ENCODE peak calls at places on chromosome 3, in five cellular contexts. Q, D, Z, G and J are unnamed samples.

GRCh38 chr3:110165753-110166152 is 828.4 kb upstream of the DPPA4 start:
- DNase-seq in Z (no peak), Q (no peak), G (no peak), D (peak; percentile 21), J (no peak)

GRCh38 chr3:132605374-132605792 is 8.3 kb downstream of the ACKR4 start:
- DNase-seq in G (peak; percentile 13), Z (no peak), D (no peak), Q (no peak), J (no peak)

GRCh38 chr3:141690366-141691072 is 47.6 kb upstream of the RNF7 start:
- DNase-seq in G (no peak), Q (no peak), Z (no peak), D (no peak), J (no peak)

GRCh38 chr3:130711885-130712284 is 34.7 kb downstream of the PIK3R4 start:
- DNase-seq in Q (no peak), D (no peak), Z (no peak), G (no peak), J (no peak)

GRCh38 chr3:127226946-127227842 is 34.3 kb downstream of the PRR23E start:
- DNase-seq in Q (no peak), D (peak; percentile 36), G (no peak), Z (peak; percentile 34), J (no peak)

GRCh38 chr3:180070925-180071324 is 34.2 kb upstream of the PEX5L start:
- DNase-seq in Q (no peak), D (no peak), G (no peak), Z (no peak), J (no peak)

GRCh38 chr3:39136533-39137434 is 16.6 kb downstream of the CSRNP1 start:
- DNase-seq in Q (no peak), D (no peak), G (no peak), Z (no peak), J (no peak)

GRCh38 chr3:184361532-184361931 is at the start of the genes CLCN2 and POLR2H:
- DNase-seq in Z (peak; percentile 43), D (peak; percentile 93), Q (peak; percentile 64), G (no peak), J (peak; percentile 57)

GRCh38 chr3:146078031-146078430 is 83.0 kb downstream of the PLOD2 start:
- DNase-seq in Z (no peak), G (no peak), Q (no peak), D (no peak), J (no peak)

GRCh38 chr3:182364323-182364722 is 429.0 kb upstream of the ATP11B start:
- DNase-seq in Q (no peak), Z (no peak), D (no peak), G (no peak), J (no peak)

GRCh38 chr3:193016437-193016887 is 98.8 kb upstream of the MB21D2 start:
- DNase-seq in G (no peak), Q (peak; percentile 16), D (no peak), Z (peak; percentile 63), J (no peak)

GRCh38 chr3:62558549-62559112 is 185.3 kb upstream of the FEZF2 start:
- DNase-seq in G (peak; percentile 8), Q (no peak), Z (no peak), D (peak; percentile 42), J (no peak)

GRCh38 chr3:81581966-81582599 is 179.4 kb downstream of the GBE1 start:
- DNase-seq in Z (peak; percentile 19), G (peak; percentile 16), D (peak; percentile 55), Q (no peak), J (peak; percentile 31)

GRCh38 chr3:140809326-140809725 is 131.5 kb downstream of the TRIM42 start:
- DNase-seq in Q (no peak), G (no peak), Z (no peak), D (no peak), J (no peak)

GRCh38 chr3:187165144-187165543 is 25.8 kb upstream of the RPL39L start:
- DNase-seq in G (peak; percentile 45), Q (no peak), D (peak; percentile 81), Z (peak; percentile 55), J (peak; percentile 35)

GRCh38 chr3:50649451-50649931 is 25.2 kb upstream of the DOCK3 start:
- DNase-seq in G (no peak), D (no peak), Q (no peak), Z (no peak), J (no peak)

GRCh38 chr3:40055361-40055760 is 246.0 kb downstream of the MYRIP start:
- DNase-seq in Z (no peak), D (no peak), G (no peak), Q (no peak), J (no peak)

GRCh38 chr3:182315313-182315712 is 478.0 kb upstream of the ATP11B start:
- DNase-seq in G (peak; percentile 7), D (no peak), Z (no peak), Q (no peak), J (no peak)

GRCh38 chr3:51686512-51687215 is 15.6 kb downstream of the TEX264 start:
- DNase-seq in Z (peak; percentile 80), G (no peak), Q (peak; percentile 64), D (no peak), J (peak; percentile 41)

GRCh38 chr3:67578416-67578815 is 76.0 kb downstream of the SUCLG2 start:
- DNase-seq in Q (no peak), Z (no peak), G (no peak), D (no peak), J (no peak)

GRCh38 chr3:244041-244440 is 47.5 kb downstream of the CHL1 start:
- DNase-seq in Z (no peak), G (no peak), D (no peak), Q (no peak), J (no peak)

GRCh38 chr3:32316319-32316718 is 75.3 kb upstream of the CMTM7 start:
- DNase-seq in Z (no peak), G (no peak), D (no peak), Q (no peak), J (no peak)

GRCh38 chr3:52384009-52384761 is 60.7 kb downstream of the SEMA3G start:
- DNase-seq in Q (no peak), D (no peak), Z (no peak), G (no peak), J (no peak)

GRCh38 chr3:175338775-175339535 is 479.8 kb downstream of the NAALADL2 start:
- DNase-seq in Q (peak; percentile 12), G (peak; percentile 10), Z (peak; percentile 74), D (peak; percentile 16), J (peak; percentile 39)

GRCh38 chr3:197792019-197792647 is 1.1 kb downstream of the LRCH3 start:
- DNase-seq in Z (no peak), G (no peak), D (no peak), Q (no peak), J (peak; percentile 20)

GRCh38 chr3:109806929-109807328 is 469.6 kb upstream of the DPPA4 start:
- DNase-seq in D (no peak), Q (no peak), G (no peak), Z (peak; percentile 78), J (no peak)

GRCh38 chr3:64443553-64444331 is 218.5 kb upstream of the PRICKLE2 start:
- DNase-seq in Z (no peak), Q (no peak), D (peak; percentile 53), G (no peak), J (peak; percentile 20)

GRCh38 chr3:175260145-175260794 is 401.1 kb downstream of the NAALADL2 start:
- DNase-seq in Z (peak; percentile 60), Q (no peak), G (no peak), D (no peak), J (no peak)

GRCh38 chr3:104632521-104632920 is 734.2 kb upstream of the ALCAM start:
- DNase-seq in G (no peak), D (no peak), Q (no peak), Z (no peak), J (no peak)

GRCh38 chr3:66000506-66000905 is 38.2 kb downstream of the MAGI1 start:
- DNase-seq in G (no peak), D (no peak), Q (no peak), Z (no peak), J (no peak)

GRCh38 chr3:192246847-192247520 is 480.4 kb downstream of the FGF12 start:
- DNase-seq in Z (no peak), G (no peak), Q (no peak), D (no peak), J (no peak)

GRCh38 chr3:71392277-71392676 is 191.3 kb downstream of the FOXP1 start:
- DNase-seq in G (no peak), Q (no peak), Z (no peak), D (no peak), J (no peak)
- H3K4me1 ChIP-seq in G (no peaks in the 10 kb centered on the region), Q (peaks cover 24% of the 10 kb centered on the region), Z (peaks cover 22% of the 10 kb centered on the region), D (peaks cover 19% of the 10 kb centered on the region), J (peaks cover 4% of the 10 kb centered on the region)

DNA sequence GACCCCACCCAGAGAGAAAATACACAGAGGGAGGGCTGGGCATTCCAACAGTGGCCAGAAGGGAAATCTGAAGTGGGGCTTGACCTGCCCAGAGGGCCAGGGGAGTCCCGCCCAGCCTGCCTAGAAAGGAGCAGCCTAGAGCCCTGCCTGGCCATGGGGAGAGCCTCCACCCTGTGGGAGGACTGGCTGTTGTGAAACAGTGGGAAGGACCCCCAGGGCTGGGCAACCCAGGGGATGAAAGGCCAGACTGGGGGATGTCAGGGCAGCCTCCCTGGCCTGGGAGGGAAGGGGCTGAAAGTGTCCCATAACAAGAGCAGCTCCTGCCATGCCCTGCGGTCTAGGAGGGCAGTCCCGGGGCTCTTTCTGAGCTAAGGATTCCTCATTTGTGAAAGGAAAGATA is 69.0 kb downstream of the SLC12A8 start:
- DNase-seq in Q (no peak), G (no peak), D (no peak), Z (no peak), J (no peak)
- H3K4me1 ChIP-seq in Q (peaks cover 29% of the 10 kb centered on the region), G (peaks cover 32% of the 10 kb centered on the region), D (peaks cover 19% of the 10 kb centered on the region), Z (peaks cover 19% of the 10 kb centered on the region), J (no peaks in the 10 kb centered on the region)

GRCh38 chr3:13022348-13023250 is 50.6 kb downstream of the IQSEC1 start:
- DNase-seq in G (peak; percentile 91), Z (no peak), D (peak; percentile 81), Q (peak; percentile 82), J (peak; percentile 51)
- H3K4me1 ChIP-seq in G (peaks cover 33% of the 10 kb centered on the region), Z (peaks cover 5% of the 10 kb centered on the region), D (peaks cover 18% of the 10 kb centered on the region), Q (peaks cover 23% of the 10 kb centered on the region), J (no peaks in the 10 kb centered on the region)

GRCh38 chr3:73259291-73259690 is 197.8 kb downstream of the EBLN2 start:
- DNase-seq in Q (no peak), Z (no peak), D (no peak), G (no peak), J (no peak)

GRCh38 chr3:73258057-73258456 is 196.6 kb downstream of the EBLN2 start:
- DNase-seq in D (no peak), Q (no peak), Z (no peak), G (no peak), J (no peak)

GRCh38 chr3:73255609-73256029 is 194.2 kb downstream of the EBLN2 start:
- DNase-seq in Z (peak; percentile 94), D (peak; percentile 75), Q (no peak), G (peak; percentile 33), J (peak; percentile 66)

GRCh38 chr3:73257186-73257585 is 195.7 kb downstream of the EBLN2 start:
- DNase-seq in Q (no peak), D (no peak), Z (no peak), G (no peak), J (no peak)

GRCh38 chr3:73259841-73260240 is 198.4 kb downstream of the EBLN2 start:
- DNase-seq in G (no peak), Q (no peak), Z (no peak), D (no peak), J (no peak)
- H3K4me1 ChIP-seq in G (no peaks in the 10 kb centered on the region), Q (no peaks in the 10 kb centered on the region), Z (peaks cover 7% of the 10 kb centered on the region), D (peaks cover 3% of the 10 kb centered on the region), J (no peaks in the 10 kb centered on the region)